ENCODE peak calls at places on chromosomes 3 and 15, in four cellular contexts. One of them, this sample, is unnamed. For H3K9me3, the result is how much of the 10 kb centered on the place peaks cover.

GRCh38 chr3:55097441-55097840 is 169.6 kb upstream of the LRTM1 start:
- DNase-seq in CD4-positive, alpha-beta memory T cell: no peak
- DNase-seq in neural progenitor cell: no peak
- DNase-seq in A549: no peak
- DNase-seq in this sample: no peak

GRCh38 chr3:116445291-116445841 is at the start of gene LSAMP:
- DNase-seq in CD4-positive, alpha-beta memory T cell: no peak
- DNase-seq in neural progenitor cell: peak
- DNase-seq in A549: no peak
- DNase-seq in this sample: no peak

GRCh38 chr3:169509780-169510179 is 153.7 kb downstream of the MECOM start:
- DNase-seq in CD4-positive, alpha-beta memory T cell: no peak
- DNase-seq in neural progenitor cell: no peak
- DNase-seq in A549: no peak
- DNase-seq in this sample: no peak

GRCh38 chr3:105829229-105829628 is 39.6 kb downstream of the CBLB start:
- DNase-seq in CD4-positive, alpha-beta memory T cell: peak
- DNase-seq in neural progenitor cell: no peak
- DNase-seq in A549: no peak
- DNase-seq in this sample: no peak

GRCh38 chr3:72350761-72351505 is 497.3 kb downstream of the SHQ1 start:
- DNase-seq in CD4-positive, alpha-beta memory T cell: no peak
- DNase-seq in neural progenitor cell: no peak
- DNase-seq in A549: no peak
- DNase-seq in this sample: no peak

GRCh38 chr15:75209289-75209676 is 7.6 kb downstream of the C15orf39 start:
- DNase-seq in CD4-positive, alpha-beta memory T cell: no peak
- DNase-seq in neural progenitor cell: no peak
- DNase-seq in A549: no peak
- DNase-seq in this sample: no peak

GRCh38 chr3:134013280-134013679 is 16.4 kb downstream of the SLCO2A1 start:
- DNase-seq in CD4-positive, alpha-beta memory T cell: no peak
- DNase-seq in neural progenitor cell: no peak
- DNase-seq in A549: no peak
- DNase-seq in this sample: no peak

GRCh38 chr3:147119346-147119745 is 287.0 kb downstream of the ZIC4 start:
- DNase-seq in CD4-positive, alpha-beta memory T cell: no peak
- DNase-seq in neural progenitor cell: no peak
- DNase-seq in A549: no peak
- DNase-seq in this sample: no peak

GRCh38 chr15:41501961-41502786 is 8.5 kb downstream of the ITPKA start:
- DNase-seq in CD4-positive, alpha-beta memory T cell: peak
- DNase-seq in neural progenitor cell: peak
- DNase-seq in A549: no peak
- DNase-seq in this sample: no peak

GRCh38 chr3:89571707-89572106 is 464.3 kb downstream of the EPHA3 start:
- DNase-seq in CD4-positive, alpha-beta memory T cell: no peak
- DNase-seq in neural progenitor cell: no peak
- DNase-seq in A549: no peak
- DNase-seq in this sample: no peak

GRCh38 chr15:52709172-52709979 is 30.2 kb upstream of the ATOSA start:
- DNase-seq in CD4-positive, alpha-beta memory T cell: no peak
- DNase-seq in neural progenitor cell: peak
- DNase-seq in A549: no peak
- DNase-seq in this sample: no peak

GRCh38 chr3:97872209-97873042 is 50.6 kb downstream of the CRYBG3 start:
- DNase-seq in CD4-positive, alpha-beta memory T cell: peak
- DNase-seq in neural progenitor cell: no peak
- DNase-seq in A549: no peak
- DNase-seq in this sample: peak

GRCh38 chr3:158909870-158910269 is 108.0 kb downstream of the MFSD1 start:
- DNase-seq in CD4-positive, alpha-beta memory T cell: no peak
- DNase-seq in neural progenitor cell: no peak
- DNase-seq in A549: no peak
- DNase-seq in this sample: no peak

GRCh38 chr3:113745273-113746068 is 578 bp downstream of the NAA50 start:
- DNase-seq in CD4-positive, alpha-beta memory T cell: peak
- DNase-seq in neural progenitor cell: peak
- DNase-seq in A549: peak
- DNase-seq in this sample: peak

GRCh38 chr15:77004189-77004588 is 9.3 kb downstream of the PSTPIP1 start:
- DNase-seq in CD4-positive, alpha-beta memory T cell: no peak
- DNase-seq in neural progenitor cell: no peak
- DNase-seq in A549: no peak
- DNase-seq in this sample: no peak

GRCh38 chr15:42385206-42385979 is 26.1 kb downstream of the CAPN3 start:
- DNase-seq in CD4-positive, alpha-beta memory T cell: no peak
- DNase-seq in neural progenitor cell: peak
- DNase-seq in A549: peak
- DNase-seq in this sample: peak

GRCh38 chr3:20141841-20142240 is 44.2 kb downstream of the SGO1 start:
- DNase-seq in CD4-positive, alpha-beta memory T cell: no peak
- DNase-seq in neural progenitor cell: peak
- DNase-seq in A549: no peak
- DNase-seq in this sample: no peak

DNA sequence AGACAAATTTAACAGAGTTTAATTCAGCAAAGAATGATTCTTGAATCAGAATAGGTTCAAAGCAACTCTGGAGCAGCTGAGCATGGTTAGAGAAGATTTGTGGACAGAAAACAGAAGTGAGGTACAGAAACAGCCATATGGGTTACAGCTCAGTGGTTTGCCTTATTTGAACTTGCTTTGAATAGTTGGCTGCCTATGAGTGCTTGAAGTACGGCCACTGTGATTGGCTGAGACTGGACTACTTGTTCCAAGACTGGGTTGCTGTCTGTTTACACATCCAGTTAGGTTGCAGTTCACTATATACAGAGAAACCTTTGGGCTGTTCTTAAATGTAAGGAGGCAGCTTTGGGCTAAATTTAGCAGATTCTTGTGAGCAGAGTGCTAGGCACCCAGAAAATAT is 79.4 kb upstream of the CADPS start:
- DNase-seq in CD4-positive, alpha-beta memory T cell: no peak
- DNase-seq in neural progenitor cell: peak
- DNase-seq in A549: no peak
- DNase-seq in this sample: no peak
- H3K9me3 ChIP-seq in CD4-positive, alpha-beta memory T cell: under half
- H3K9me3 ChIP-seq in neural progenitor cell: under half
- H3K9me3 ChIP-seq in A549: under half
- H3K9me3 ChIP-seq in this sample: under half

GRCh38 chr15:27220199-27220598 is 249.2 kb downstream of the GABRG3 start:
- DNase-seq in CD4-positive, alpha-beta memory T cell: no peak
- DNase-seq in neural progenitor cell: no peak
- DNase-seq in A549: no peak
- DNase-seq in this sample: no peak

GRCh38 chr15:27219636-27220035 is 248.7 kb downstream of the GABRG3 start:
- DNase-seq in CD4-positive, alpha-beta memory T cell: no peak
- DNase-seq in neural progenitor cell: no peak
- DNase-seq in A549: no peak
- DNase-seq in this sample: no peak

GRCh38 chr15:27223166-27223565 is 252.2 kb downstream of the GABRG3 start:
- DNase-seq in CD4-positive, alpha-beta memory T cell: no peak
- DNase-seq in neural progenitor cell: no peak
- DNase-seq in A549: no peak
- DNase-seq in this sample: no peak

DNA sequence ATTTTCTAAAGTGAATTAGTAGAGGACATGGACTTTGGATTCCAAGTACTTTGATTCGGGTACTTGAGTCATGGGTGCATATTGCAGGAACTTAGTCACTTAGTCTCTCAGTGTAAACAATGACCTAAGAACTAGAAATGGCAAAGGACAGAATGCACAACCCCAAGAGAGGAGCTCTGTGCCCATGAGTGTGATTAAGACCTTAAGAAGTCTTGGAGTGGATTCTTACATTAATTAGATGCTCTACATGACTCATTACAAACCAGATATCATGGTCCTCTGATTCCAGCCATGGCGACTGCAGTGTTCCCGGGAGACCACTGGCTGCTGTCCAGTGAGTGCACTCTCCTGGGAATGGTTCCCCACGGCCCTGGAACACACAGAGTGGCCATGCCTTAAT is 251.5 kb downstream of the GABRG3 start:
- DNase-seq in CD4-positive, alpha-beta memory T cell: no peak
- DNase-seq in neural progenitor cell: no peak
- DNase-seq in A549: peak
- DNase-seq in this sample: no peak
- H3K9me3 ChIP-seq in CD4-positive, alpha-beta memory T cell: under half
- H3K9me3 ChIP-seq in neural progenitor cell: under half
- H3K9me3 ChIP-seq in A549: under half
- H3K9me3 ChIP-seq in this sample: under half

GRCh38 chr15:100252359-100252758 is 89.4 kb downstream of the ADAMTS17 start:
- DNase-seq in CD4-positive, alpha-beta memory T cell: no peak
- DNase-seq in neural progenitor cell: no peak
- DNase-seq in A549: no peak
- DNase-seq in this sample: peak
- H3K9me3 ChIP-seq in CD4-positive, alpha-beta memory T cell: under half
- H3K9me3 ChIP-seq in neural progenitor cell: under half
- H3K9me3 ChIP-seq in A549: under half
- H3K9me3 ChIP-seq in this sample: under half

GRCh38 chr3:138768126-138768525 is 66.6 kb downstream of the PIK3CB start:
- DNase-seq in CD4-positive, alpha-beta memory T cell: no peak
- DNase-seq in neural progenitor cell: no peak
- DNase-seq in A549: peak
- DNase-seq in this sample: no peak
- H3K9me3 ChIP-seq in CD4-positive, alpha-beta memory T cell: under half
- H3K9me3 ChIP-seq in neural progenitor cell: under half
- H3K9me3 ChIP-seq in A549: under half
- H3K9me3 ChIP-seq in this sample: under half

GRCh38 chr3:181823716-181824115 is 112.0 kb downstream of the SOX2 start:
- DNase-seq in CD4-positive, alpha-beta memory T cell: no peak
- DNase-seq in neural progenitor cell: no peak
- DNase-seq in A549: no peak
- DNase-seq in this sample: no peak
- H3K9me3 ChIP-seq in CD4-positive, alpha-beta memory T cell: under half
- H3K9me3 ChIP-seq in neural progenitor cell: under half
- H3K9me3 ChIP-seq in A549: under half
- H3K9me3 ChIP-seq in this sample: under half

GRCh38 chr15:31299588-31300207 is 26.9 kb upstream of the KLF13 start:
- DNase-seq in CD4-positive, alpha-beta memory T cell: no peak
- DNase-seq in neural progenitor cell: no peak
- DNase-seq in A549: no peak
- DNase-seq in this sample: no peak

GRCh38 chr15:31301687-31301990 is 25.0 kb upstream of the KLF13 start:
- DNase-seq in CD4-positive, alpha-beta memory T cell: no peak
- DNase-seq in neural progenitor cell: no peak
- DNase-seq in A549: no peak
- DNase-seq in this sample: no peak

GRCh38 chr15:31298707-31299172 is 27.9 kb upstream of the KLF13 start:
- DNase-seq in CD4-positive, alpha-beta memory T cell: no peak
- DNase-seq in neural progenitor cell: no peak
- DNase-seq in A549: no peak
- DNase-seq in this sample: peak

GRCh38 chr15:31300981-31301686 is 25.5 kb upstream of the KLF13 start:
- DNase-seq in CD4-positive, alpha-beta memory T cell: no peak
- DNase-seq in neural progenitor cell: no peak
- DNase-seq in A549: no peak
- DNase-seq in this sample: no peak

DNA sequence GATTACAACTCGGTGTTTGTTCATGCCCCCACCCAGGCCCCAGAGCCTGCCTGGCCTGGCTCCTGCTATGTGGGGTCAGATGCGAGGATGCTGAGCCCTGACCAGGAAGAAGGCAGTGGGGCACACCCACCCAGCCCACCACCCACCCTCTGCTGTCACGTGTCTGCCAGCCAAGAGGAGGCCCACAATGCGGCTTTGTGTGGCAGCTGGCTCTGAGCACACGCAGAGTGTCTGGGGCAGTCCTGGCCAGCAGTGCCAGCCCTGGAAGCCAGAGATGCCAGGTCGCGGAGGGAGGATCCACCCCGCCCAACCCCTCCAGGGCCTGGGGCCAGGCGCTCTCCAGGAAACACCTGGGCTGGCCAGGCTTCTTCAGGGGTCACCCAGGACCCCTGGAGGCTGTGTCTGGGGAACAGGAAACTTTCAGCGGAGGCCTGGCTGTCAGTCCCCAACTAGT is 26.4 kb upstream of the KLF13 start:
- DNase-seq in CD4-positive, alpha-beta memory T cell: no peak
- DNase-seq in neural progenitor cell: no peak
- DNase-seq in A549: no peak
- DNase-seq in this sample: no peak
- H3K9me3 ChIP-seq in CD4-positive, alpha-beta memory T cell: under half
- H3K9me3 ChIP-seq in neural progenitor cell: under half
- H3K9me3 ChIP-seq in A549: under half
- H3K9me3 ChIP-seq in this sample: under half

DNA sequence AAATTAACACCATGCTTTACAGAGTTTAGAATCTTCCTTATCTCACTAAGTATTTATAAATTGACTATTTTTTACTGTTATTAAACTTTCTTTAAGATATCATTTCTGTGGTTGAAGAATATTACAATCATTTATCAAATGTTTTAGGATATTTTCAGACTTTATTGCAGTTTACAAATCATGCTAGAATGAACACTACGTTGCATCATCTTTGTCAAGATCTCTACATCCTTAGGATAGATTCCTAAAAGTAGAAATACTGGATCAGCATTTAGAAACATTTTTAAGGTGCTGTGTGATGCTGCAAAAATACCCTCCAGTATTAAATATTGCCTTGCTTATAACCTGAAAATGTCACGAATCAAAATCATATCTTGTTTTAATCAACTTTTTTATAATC is 2.5 kb upstream of the PLD1 start:
- DNase-seq in CD4-positive, alpha-beta memory T cell: no peak
- DNase-seq in neural progenitor cell: no peak
- DNase-seq in A549: no peak
- DNase-seq in this sample: no peak
- H3K9me3 ChIP-seq in CD4-positive, alpha-beta memory T cell: under half
- H3K9me3 ChIP-seq in neural progenitor cell: under half
- H3K9me3 ChIP-seq in A549: under half
- H3K9me3 ChIP-seq in this sample: under half

DNA sequence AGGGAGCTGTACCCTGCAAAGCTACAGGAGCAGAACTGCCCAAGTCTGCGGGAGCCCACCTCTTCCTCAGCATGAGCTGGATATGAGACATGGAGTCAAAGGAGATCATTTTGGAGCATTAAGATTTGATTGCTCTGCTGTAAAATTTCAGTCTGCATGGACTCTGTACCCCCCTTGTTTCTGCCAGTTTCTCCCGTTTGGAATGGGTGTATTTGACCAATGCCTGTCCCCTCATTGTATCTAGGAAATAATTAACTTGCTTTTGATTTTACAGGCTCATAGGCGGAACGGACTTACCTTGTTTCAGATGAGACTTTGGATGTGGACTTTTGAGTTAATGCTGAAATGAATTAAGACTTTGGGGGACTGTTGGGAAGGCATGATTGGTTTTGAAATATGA is 18.3 kb downstream of the RNF13 start:
- DNase-seq in CD4-positive, alpha-beta memory T cell: no peak
- DNase-seq in neural progenitor cell: no peak
- DNase-seq in A549: no peak
- DNase-seq in this sample: no peak
- H3K9me3 ChIP-seq in CD4-positive, alpha-beta memory T cell: under half
- H3K9me3 ChIP-seq in neural progenitor cell: under half
- H3K9me3 ChIP-seq in A549: under half
- H3K9me3 ChIP-seq in this sample: under half

This sample was measured in SJSA1.